ENCODE peak calls at places on chromosomes 2 and 18, in four cellular contexts. R, D, I and L are unnamed samples. For H3K4me1, the result is how much of the 10 kb centered on the place peaks cover.

GRCh38 chr18:57534535-57534934 is 52.0 kb downstream of the FECH start:
- DNase-seq in R (no peak), D (no peak), I (no peak), L (no peak)

GRCh38 chr2:190534310-190535118 is at the start of gene NEMP2:
- DNase-seq in R (peak), D (peak), I (peak), L (peak)

GRCh38 chr18:53426656-53427055 is 797.8 kb downstream of the MBD2 start:
- DNase-seq in R (no peak), D (no peak), I (no peak), L (no peak)

GRCh38 chr2:108593547-108594098 is 59.4 kb downstream of the LIMS1 start:
- DNase-seq in R (no peak), D (no peak), I (no peak), L (no peak)

GRCh38 chr18:41870191-41870590 is 84.8 kb upstream of the PIK3C3 start:
- DNase-seq in R (no peak), D (no peak), I (no peak), L (no peak)

GRCh38 chr2:218039171-218039570 is 29.9 kb upstream of the RUFY4 start:
- DNase-seq in R (no peak), D (no peak), I (no peak), L (no peak)

GRCh38 chr2:105575626-105576025 is 169.1 kb upstream of the NCK2 start:
- DNase-seq in R (no peak), D (no peak), I (no peak), L (no peak)

GRCh38 chr2:73984922-73985317 is 210 bp downstream of the TET3 start:
- DNase-seq in R (peak), D (peak), I (peak), L (peak)

GRCh38 chr2:44430340-44430739 is 68.6 kb downstream of the CAMKMT start:
- DNase-seq in R (no peak), D (no peak), I (no peak), L (no peak)

GRCh38 chr18:65628390-65628789 is 122.4 kb upstream of the CDH7 start:
- DNase-seq in R (no peak), D (no peak), I (no peak), L (no peak)

GRCh38 chr2:128464456-128464855 is 145.8 kb upstream of the HS6ST1 start:
- DNase-seq in R (no peak), D (no peak), I (no peak), L (no peak)

GRCh38 chr18:56305583-56305982 is 332.8 kb downstream of the TXNL1 start:
- DNase-seq in R (no peak), D (no peak), I (no peak), L (no peak)

GRCh38 chr2:68925298-68925885 is 27.3 kb downstream of the GKN2 start:
- DNase-seq in R (no peak), D (peak), I (peak), L (peak)

GRCh38 chr2:177407031-177407430 is 14.5 kb downstream of the AGPS start:
- DNase-seq in R (no peak), D (no peak), I (no peak), L (no peak)

GRCh38 chr2:61443342-61444041 is 27.4 kb downstream of the USP34 start:
- DNase-seq in R (no peak), D (no peak), I (no peak), L (no peak)

GRCh38 chr2:177616066-177616465 is 223.5 kb downstream of the AGPS start:
- DNase-seq in R (no peak), D (no peak), I (no peak), L (no peak)

GRCh38 chr2:225773143-225773542 is 373.6 kb downstream of the NYAP2 start:
- DNase-seq in R (no peak), D (no peak), I (no peak), L (no peak)

GRCh38 chr2:144015655-144016245 is 504.2 kb downstream of the ZEB2 start:
- DNase-seq in R (no peak), D (no peak), I (no peak), L (no peak)

GRCh38 chr18:23069481-23069880 is 65.8 kb upstream of the CABLES1 start:
- DNase-seq in R (no peak), D (no peak), I (peak), L (no peak)

GRCh38 chr18:64207818-64208217 is 58.9 kb upstream of the LINC00305 start:
- DNase-seq in R (no peak), D (no peak), I (no peak), L (no peak)
- H3K4me1 ChIP-seq in R (under half), D (under half), I (under half), L (under half)

GRCh38 chr2:8987413-8987812 is 16.1 kb downstream of the MBOAT2 start:
- DNase-seq in R (no peak), D (no peak), I (no peak), L (no peak)
- H3K4me1 ChIP-seq in R (under half), D (under half), I (under half), L (under half)

DNA sequence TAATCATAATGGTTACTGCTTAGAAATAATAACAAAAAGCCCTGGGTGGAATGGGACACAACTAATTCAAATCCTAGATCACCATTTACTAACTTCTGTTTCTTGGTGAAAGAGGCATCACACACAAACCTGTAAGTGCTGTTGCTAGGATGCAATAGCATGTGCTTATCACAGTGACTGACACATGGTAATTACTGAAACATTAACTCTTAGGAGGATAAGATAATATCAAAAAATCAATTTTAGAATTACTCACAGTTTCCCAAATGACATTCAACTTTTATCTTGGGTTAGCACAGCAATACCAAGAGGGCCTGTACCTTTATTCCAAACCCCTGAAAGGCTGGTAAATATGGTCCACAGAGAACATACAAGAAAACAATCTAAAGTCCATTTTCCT is 69.1 kb downstream of the MBOAT2 start:
- DNase-seq in R (no peak), D (no peak), I (no peak), L (no peak)
- H3K4me1 ChIP-seq in R (under half), D (under half), I (under half), L (under half)

GRCh38 chr2:28292491-28292890 is 100.2 kb upstream of the FOSL2 start:
- DNase-seq in R (no peak), D (no peak), I (no peak), L (no peak)
- H3K4me1 ChIP-seq in R (under half), D (under half), I (under half), L (under half)

DNA sequence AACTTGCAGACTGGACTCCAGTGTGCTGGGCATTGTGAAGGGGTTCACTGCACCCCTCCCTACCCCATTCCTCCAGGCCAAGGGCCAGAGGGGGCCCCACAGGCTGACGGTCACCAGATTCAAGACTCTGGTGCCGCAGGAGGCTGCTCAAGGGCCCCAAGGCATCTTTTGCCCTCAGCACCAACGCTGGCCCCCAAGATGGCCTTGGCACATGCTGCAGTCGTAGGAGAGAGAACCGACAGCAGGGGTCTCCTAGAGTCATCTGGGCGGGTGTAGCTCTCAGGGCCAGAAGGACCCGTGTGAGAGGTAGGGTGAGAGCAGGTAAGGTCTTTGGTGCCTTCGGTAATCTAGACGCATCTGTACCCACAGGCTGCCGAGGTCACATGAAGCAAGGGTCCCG is 18.7 kb upstream of the ODC1 start:
- DNase-seq in R (no peak), D (no peak), I (no peak), L (no peak)
- H3K4me1 ChIP-seq in R (under half), D (under half), I (under half), L (under half)

DNA sequence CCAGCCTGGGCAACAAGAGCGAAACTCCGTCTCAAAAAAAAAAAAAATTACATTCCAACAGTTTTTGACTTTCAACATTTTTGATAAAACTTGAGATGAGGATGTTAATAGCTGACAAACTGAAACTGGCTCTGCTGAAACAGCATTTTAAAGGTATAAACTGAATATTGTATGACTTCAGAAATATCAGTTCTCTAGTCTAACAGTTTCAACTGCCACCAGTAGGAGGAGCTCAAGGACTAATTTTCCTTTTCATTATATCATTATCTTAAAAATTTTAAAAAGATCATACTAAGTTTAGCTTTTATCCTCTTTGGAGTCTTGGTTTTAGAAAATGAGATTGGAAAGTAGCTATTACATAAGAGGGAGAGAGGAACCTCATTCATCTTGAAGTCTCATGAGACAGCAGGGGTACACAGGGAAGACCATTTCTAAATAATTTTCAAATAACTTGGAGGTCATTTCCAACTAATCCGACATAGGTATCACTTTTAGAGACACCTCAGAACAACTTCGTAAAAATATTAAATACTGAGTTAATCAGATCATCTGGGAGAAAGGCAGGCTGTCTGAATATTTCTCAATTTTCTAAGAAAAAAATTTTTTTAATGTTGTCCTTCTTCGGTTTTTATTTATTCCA is 37.6 kb upstream of the MCM6 start:
- DNase-seq in R (no peak), D (peak), I (peak), L (peak)
- H3K4me1 ChIP-seq in R (under half), D (under half), I (under half), L (under half)